ENCODE peak calls at places on chromosomes 4 and X, in nine cellular contexts. One of them, this sample, is unnamed.

GRCh38 chrX:153370293-153371055 is 30.7 kb downstream of the PNMA6E start:
- DNase-seq in sigmoid colon: no peak
- DNase-seq in SK-N-SH: no peak
- DNase-seq in HepG2: no peak
- DNase-seq in suprapubic skin: no peak
- DNase-seq in stomach: no peak
- DNase-seq in H1: no peak
- DNase-seq in esophagus muscularis mucosa: no peak
- DNase-seq in GM12878: no peak
- DNase-seq in this sample: no peak

GRCh38 chr4:151039733-151040132 is 24.6 kb upstream of the LRBA start:
- DNase-seq in sigmoid colon: no peak
- DNase-seq in SK-N-SH: no peak
- DNase-seq in HepG2: no peak
- DNase-seq in suprapubic skin: no peak
- DNase-seq in stomach: no peak
- DNase-seq in H1: no peak
- DNase-seq in esophagus muscularis mucosa: no peak
- DNase-seq in GM12878: no peak
- DNase-seq in this sample: no peak

GRCh38 chr4:120843840-120844527 is 78.5 kb downstream of the PRDM5 start:
- DNase-seq in sigmoid colon: no peak
- DNase-seq in SK-N-SH: peak
- DNase-seq in HepG2: no peak
- DNase-seq in suprapubic skin: no peak
- DNase-seq in stomach: no peak
- DNase-seq in H1: peak
- DNase-seq in esophagus muscularis mucosa: no peak
- DNase-seq in GM12878: no peak
- DNase-seq in this sample: peak

GRCh38 chr4:151418385-151418784 is 9.4 kb downstream of the FHIP1A start:
- DNase-seq in sigmoid colon: no peak
- DNase-seq in SK-N-SH: no peak
- DNase-seq in HepG2: peak
- DNase-seq in suprapubic skin: no peak
- DNase-seq in stomach: no peak
- DNase-seq in H1: no peak
- DNase-seq in esophagus muscularis mucosa: no peak
- DNase-seq in GM12878: no peak
- DNase-seq in this sample: no peak

GRCh38 chr4:160514126-160514525 is 1411.2 kb downstream of the RAPGEF2 start:
- DNase-seq in sigmoid colon: no peak
- DNase-seq in SK-N-SH: no peak
- DNase-seq in HepG2: no peak
- DNase-seq in suprapubic skin: no peak
- DNase-seq in stomach: no peak
- DNase-seq in H1: no peak
- DNase-seq in esophagus muscularis mucosa: no peak
- DNase-seq in GM12878: no peak
- DNase-seq in this sample: no peak

GRCh38 chrX:119343856-119344255 is 55.3 kb upstream of the SLC25A43 start:
- DNase-seq in sigmoid colon: no peak
- DNase-seq in SK-N-SH: no peak
- DNase-seq in HepG2: no peak
- DNase-seq in suprapubic skin: no peak
- DNase-seq in stomach: no peak
- DNase-seq in H1: no peak
- DNase-seq in esophagus muscularis mucosa: no peak
- DNase-seq in GM12878: no peak
- DNase-seq in this sample: peak

GRCh38 chr4:186936496-186937375 is 213.1 kb upstream of the FAT1 start:
- DNase-seq in sigmoid colon: no peak
- DNase-seq in SK-N-SH: no peak
- DNase-seq in HepG2: peak
- DNase-seq in suprapubic skin: no peak
- DNase-seq in stomach: no peak
- DNase-seq in H1: no peak
- DNase-seq in esophagus muscularis mucosa: no peak
- DNase-seq in GM12878: no peak
- DNase-seq in this sample: no peak

GRCh38 chr4:83855044-83855443 is 319.1 kb downstream of the GPAT3 start:
- DNase-seq in sigmoid colon: no peak
- DNase-seq in SK-N-SH: no peak
- DNase-seq in HepG2: peak
- DNase-seq in suprapubic skin: no peak
- DNase-seq in stomach: no peak
- DNase-seq in H1: no peak
- DNase-seq in esophagus muscularis mucosa: peak
- DNase-seq in GM12878: no peak
- DNase-seq in this sample: no peak

GRCh38 chrX:646228-646495 is 15.6 kb downstream of the SHOX start:
- DNase-seq in sigmoid colon: no peak
- DNase-seq in SK-N-SH: no peak
- DNase-seq in HepG2: no peak
- DNase-seq in suprapubic skin: no peak
- DNase-seq in stomach: no peak
- DNase-seq in H1: no peak
- DNase-seq in esophagus muscularis mucosa: no peak
- DNase-seq in GM12878: no peak
- DNase-seq in this sample: no peak

GRCh38 chrX:644304-645023 is 13.9 kb downstream of the SHOX start:
- DNase-seq in sigmoid colon: no peak
- DNase-seq in SK-N-SH: peak
- DNase-seq in HepG2: no peak
- DNase-seq in suprapubic skin: peak
- DNase-seq in stomach: no peak
- DNase-seq in H1: no peak
- DNase-seq in esophagus muscularis mucosa: peak
- DNase-seq in GM12878: no peak
- DNase-seq in this sample: no peak

GRCh38 chrX:649166-649565 is 18.6 kb downstream of the SHOX start:
- DNase-seq in sigmoid colon: no peak
- DNase-seq in SK-N-SH: no peak
- DNase-seq in HepG2: no peak
- DNase-seq in suprapubic skin: no peak
- DNase-seq in stomach: no peak
- DNase-seq in H1: no peak
- DNase-seq in esophagus muscularis mucosa: no peak
- DNase-seq in GM12878: no peak
- DNase-seq in this sample: no peak

GRCh38 chrX:645024-645376 is 14.4 kb downstream of the SHOX start:
- DNase-seq in sigmoid colon: no peak
- DNase-seq in SK-N-SH: no peak
- DNase-seq in HepG2: no peak
- DNase-seq in suprapubic skin: no peak
- DNase-seq in stomach: no peak
- DNase-seq in H1: no peak
- DNase-seq in esophagus muscularis mucosa: peak
- DNase-seq in GM12878: no peak
- DNase-seq in this sample: peak

DNA sequence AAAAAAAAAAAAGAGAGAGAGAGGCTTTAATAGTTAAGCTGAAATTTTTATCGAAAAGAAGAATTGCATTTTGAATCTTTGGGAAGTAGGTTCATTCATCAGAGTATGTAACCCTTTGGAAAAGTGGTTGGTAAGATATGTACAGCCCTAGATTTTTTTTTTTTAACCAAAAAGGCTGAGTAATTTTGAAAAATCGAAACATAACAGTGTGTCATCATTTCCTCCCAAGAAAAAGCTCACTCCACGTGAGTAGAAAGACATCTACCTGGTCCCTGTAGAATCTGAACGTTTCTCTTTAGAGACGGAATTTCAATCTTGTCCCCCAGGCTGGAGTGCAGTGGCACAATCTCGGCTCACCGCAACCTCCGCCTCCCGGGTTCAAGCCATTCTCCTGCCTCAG is 16.2 kb downstream of the SHOX start:
- DNase-seq in sigmoid colon: no peak
- DNase-seq in SK-N-SH: no peak
- DNase-seq in HepG2: no peak
- DNase-seq in suprapubic skin: no peak
- DNase-seq in stomach: no peak
- DNase-seq in H1: no peak
- DNase-seq in esophagus muscularis mucosa: no peak
- DNase-seq in GM12878: no peak
- DNase-seq in this sample: no peak
- TF ChIP-seq EP300 in sigmoid colon: no peak
- TF ChIP-seq EP300 in SK-N-SH: no peak
- TF ChIP-seq EP300 in HepG2: no peak
- TF ChIP-seq EP300 in suprapubic skin: no peak
- TF ChIP-seq EP300 in stomach: no peak
- TF ChIP-seq EP300 in H1: no peak
- TF ChIP-seq EP300 in esophagus muscularis mucosa: no peak
- TF ChIP-seq EP300 in GM12878: no peak
- TF ChIP-seq EP300 in this sample: no peak

GRCh38 chr4:10020106-10020505 is 1.2 kb downstream of the SLC2A9 start:
- DNase-seq in sigmoid colon: no peak
- DNase-seq in SK-N-SH: no peak
- DNase-seq in HepG2: no peak
- DNase-seq in suprapubic skin: peak
- DNase-seq in stomach: no peak
- DNase-seq in H1: no peak
- DNase-seq in esophagus muscularis mucosa: no peak
- DNase-seq in GM12878: no peak
- DNase-seq in this sample: no peak

GRCh38 chr4:10019521-10020051 is 1.7 kb downstream of the SLC2A9 start:
- DNase-seq in sigmoid colon: peak
- DNase-seq in SK-N-SH: no peak
- DNase-seq in HepG2: no peak
- DNase-seq in suprapubic skin: peak
- DNase-seq in stomach: no peak
- DNase-seq in H1: no peak
- DNase-seq in esophagus muscularis mucosa: no peak
- DNase-seq in GM12878: no peak
- DNase-seq in this sample: no peak

GRCh38 chr4:10020871-10021676 is at the start of gene SLC2A9:
- DNase-seq in sigmoid colon: peak
- DNase-seq in SK-N-SH: no peak
- DNase-seq in HepG2: peak
- DNase-seq in suprapubic skin: peak
- DNase-seq in stomach: no peak
- DNase-seq in H1: no peak
- DNase-seq in esophagus muscularis mucosa: no peak
- DNase-seq in GM12878: no peak
- DNase-seq in this sample: peak

GRCh38 chr4:10017037-10017893 is 4.0 kb downstream of the SLC2A9 start:
- DNase-seq in sigmoid colon: no peak
- DNase-seq in SK-N-SH: no peak
- DNase-seq in HepG2: peak
- DNase-seq in suprapubic skin: no peak
- DNase-seq in stomach: no peak
- DNase-seq in H1: no peak
- DNase-seq in esophagus muscularis mucosa: no peak
- DNase-seq in GM12878: no peak
- DNase-seq in this sample: no peak

DNA sequence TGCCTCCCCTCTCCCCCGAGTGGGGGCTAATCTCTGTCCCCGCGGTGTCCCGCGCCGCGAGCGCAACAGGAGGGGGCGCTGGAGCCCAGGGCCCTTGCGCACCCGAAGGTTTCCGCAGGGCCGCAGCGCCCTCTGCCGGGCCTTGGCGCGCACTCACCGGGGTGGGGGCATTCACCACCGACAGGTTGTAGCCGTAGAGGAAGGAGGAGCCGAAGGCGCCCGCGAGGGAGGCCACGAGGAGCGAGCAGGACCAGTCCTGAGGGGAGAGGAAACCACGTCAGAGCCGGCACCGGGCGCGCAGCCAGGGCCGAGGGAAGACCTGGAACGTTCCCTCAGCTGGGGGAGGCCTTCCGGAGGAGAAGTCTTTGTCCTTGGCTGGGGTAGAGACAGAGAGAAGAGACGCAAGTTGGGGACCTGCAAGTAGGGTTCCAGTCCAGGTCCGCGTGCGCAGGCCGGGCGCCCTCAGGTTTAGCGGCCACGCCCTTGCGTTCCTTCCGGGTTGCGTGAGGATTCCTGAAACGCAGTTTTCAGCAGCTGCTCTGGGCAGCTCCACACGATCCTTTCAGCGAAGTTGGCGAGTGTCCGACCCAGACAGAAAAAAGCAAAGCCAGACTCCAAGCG is 2.4 kb downstream of the SLC2A9 start:
- DNase-seq in sigmoid colon: peak
- DNase-seq in SK-N-SH: peak
- DNase-seq in HepG2: no peak
- DNase-seq in suprapubic skin: peak
- DNase-seq in stomach: peak
- DNase-seq in H1: peak
- DNase-seq in esophagus muscularis mucosa: peak
- DNase-seq in GM12878: peak
- DNase-seq in this sample: peak
- H3K27ac ChIP-seq in sigmoid colon: peak
- H3K27ac ChIP-seq in SK-N-SH: no peak
- H3K27ac ChIP-seq in HepG2: peak
- H3K27ac ChIP-seq in suprapubic skin: peak
- H3K27ac ChIP-seq in stomach: peak
- H3K27ac ChIP-seq in H1: peak
- H3K27ac ChIP-seq in esophagus muscularis mucosa: peak
- H3K27ac ChIP-seq in GM12878: peak
- H3K27ac ChIP-seq in this sample: peak

GRCh38 chr4:139452000-139452399 is 1.9 kb upstream of the RAB33B start:
- DNase-seq in sigmoid colon: no peak
- DNase-seq in SK-N-SH: no peak
- DNase-seq in HepG2: no peak
- DNase-seq in suprapubic skin: no peak
- DNase-seq in stomach: no peak
- DNase-seq in H1: no peak
- DNase-seq in esophagus muscularis mucosa: no peak
- DNase-seq in GM12878: no peak
- DNase-seq in this sample: no peak

GRCh38 chr4:139454646-139455045 is 725 bp downstream of the RAB33B start:
- DNase-seq in sigmoid colon: no peak
- DNase-seq in SK-N-SH: no peak
- DNase-seq in HepG2: no peak
- DNase-seq in suprapubic skin: no peak
- DNase-seq in stomach: no peak
- DNase-seq in H1: no peak
- DNase-seq in esophagus muscularis mucosa: no peak
- DNase-seq in GM12878: no peak
- DNase-seq in this sample: no peak

GRCh38 chr4:139454111-139454600 is at the start of gene RAB33B:
- DNase-seq in sigmoid colon: no peak
- DNase-seq in SK-N-SH: no peak
- DNase-seq in HepG2: no peak
- DNase-seq in suprapubic skin: peak
- DNase-seq in stomach: no peak
- DNase-seq in H1: no peak
- DNase-seq in esophagus muscularis mucosa: no peak
- DNase-seq in GM12878: no peak
- DNase-seq in this sample: no peak

GRCh38 chr4:139453041-139453370 is 915 bp upstream of the RAB33B start:
- DNase-seq in sigmoid colon: no peak
- DNase-seq in SK-N-SH: no peak
- DNase-seq in HepG2: peak
- DNase-seq in suprapubic skin: no peak
- DNase-seq in stomach: no peak
- DNase-seq in H1: no peak
- DNase-seq in esophagus muscularis mucosa: no peak
- DNase-seq in GM12878: peak
- DNase-seq in this sample: peak

GRCh38 chr4:139453371-139454110 is 380 bp upstream of the RAB33B start:
- DNase-seq in sigmoid colon: peak
- DNase-seq in SK-N-SH: peak
- DNase-seq in HepG2: peak
- DNase-seq in suprapubic skin: peak
- DNase-seq in stomach: peak
- DNase-seq in H1: peak
- DNase-seq in esophagus muscularis mucosa: peak
- DNase-seq in GM12878: peak
- DNase-seq in this sample: peak
- TF ChIP-seq POLR2AphosphoS5 in sigmoid colon: peak
- TF ChIP-seq POLR2AphosphoS5 in SK-N-SH: peak
- TF ChIP-seq POLR2AphosphoS5 in HepG2: peak
- TF ChIP-seq POLR2AphosphoS5 in suprapubic skin: no peak
- TF ChIP-seq POLR2AphosphoS5 in stomach: peak
- TF ChIP-seq POLR2AphosphoS5 in H1: peak
- TF ChIP-seq POLR2AphosphoS5 in esophagus muscularis mucosa: peak
- TF ChIP-seq POLR2AphosphoS5 in GM12878: peak
- TF ChIP-seq POLR2AphosphoS5 in this sample: peak

GRCh38 chr4:108829981-108830492 is 67.2 kb upstream of the ETNPPL start:
- DNase-seq in sigmoid colon: no peak
- DNase-seq in SK-N-SH: no peak
- DNase-seq in HepG2: no peak
- DNase-seq in suprapubic skin: no peak
- DNase-seq in stomach: no peak
- DNase-seq in H1: no peak
- DNase-seq in esophagus muscularis mucosa: no peak
- DNase-seq in GM12878: no peak
- DNase-seq in this sample: no peak

GRCh38 chr4:108830509-108831244 is 67.8 kb upstream of the ETNPPL start:
- DNase-seq in sigmoid colon: no peak
- DNase-seq in SK-N-SH: no peak
- DNase-seq in HepG2: no peak
- DNase-seq in suprapubic skin: no peak
- DNase-seq in stomach: peak
- DNase-seq in H1: no peak
- DNase-seq in esophagus muscularis mucosa: no peak
- DNase-seq in GM12878: no peak
- DNase-seq in this sample: peak

GRCh38 chr4:108825737-108826136 is 62.9 kb upstream of the ETNPPL start:
- DNase-seq in sigmoid colon: no peak
- DNase-seq in SK-N-SH: no peak
- DNase-seq in HepG2: no peak
- DNase-seq in suprapubic skin: no peak
- DNase-seq in stomach: no peak
- DNase-seq in H1: no peak
- DNase-seq in esophagus muscularis mucosa: no peak
- DNase-seq in GM12878: no peak
- DNase-seq in this sample: no peak

GRCh38 chr4:108833041-108833440 is 70.2 kb upstream of the ETNPPL start:
- DNase-seq in sigmoid colon: no peak
- DNase-seq in SK-N-SH: no peak
- DNase-seq in HepG2: no peak
- DNase-seq in suprapubic skin: no peak
- DNase-seq in stomach: no peak
- DNase-seq in H1: no peak
- DNase-seq in esophagus muscularis mucosa: no peak
- DNase-seq in GM12878: no peak
- DNase-seq in this sample: no peak

DNA sequence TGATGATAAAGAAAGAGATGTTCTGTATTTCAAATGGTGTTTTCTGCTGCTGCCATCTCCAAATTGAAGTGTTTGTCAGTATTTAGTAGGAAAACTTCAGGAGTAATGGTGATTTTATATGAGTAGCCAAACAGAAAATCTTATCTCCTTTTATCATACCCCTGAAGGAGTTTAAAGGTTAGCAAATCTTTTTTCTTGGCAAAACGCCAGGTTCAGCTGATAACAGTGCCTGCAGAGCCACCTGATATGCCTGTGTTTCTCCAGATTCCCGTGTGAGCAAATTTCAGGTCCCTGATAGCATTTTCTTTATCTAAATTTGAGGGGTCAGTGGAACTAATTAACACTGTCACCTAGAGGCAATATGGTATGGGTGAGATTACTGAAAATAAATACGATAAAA is 65.8 kb upstream of the ETNPPL start:
- DNase-seq in sigmoid colon: no peak
- DNase-seq in SK-N-SH: no peak
- DNase-seq in HepG2: no peak
- DNase-seq in suprapubic skin: no peak
- DNase-seq in stomach: no peak
- DNase-seq in H1: no peak
- DNase-seq in esophagus muscularis mucosa: no peak
- DNase-seq in GM12878: no peak
- DNase-seq in this sample: no peak
- TF ChIP-seq EP300 in sigmoid colon: no peak
- TF ChIP-seq EP300 in SK-N-SH: no peak
- TF ChIP-seq EP300 in HepG2: no peak
- TF ChIP-seq EP300 in suprapubic skin: no peak
- TF ChIP-seq EP300 in stomach: no peak
- TF ChIP-seq EP300 in H1: no peak
- TF ChIP-seq EP300 in esophagus muscularis mucosa: no peak
- TF ChIP-seq EP300 in GM12878: no peak
- TF ChIP-seq EP300 in this sample: no peak

This sample was measured in transverse colon.